ENCODE peak calls at places on chromosomes 11 and 22, in four cellular contexts. One of them, this sample, is unnamed.

GRCh38 chr11:68411501-68411991 is 49.0 kb upstream of the PPP6R3 start:
- DNase-seq in heart right ventricle: no peak
- DNase-seq in effector memory CD4-positive, alpha-beta T cell: no peak
- DNase-seq in neuronal stem cell: no peak
- DNase-seq in this sample: no peak

GRCh38 chr22:27799334-27800249 is 2.0 kb downstream of the MN1 start:
- DNase-seq in heart right ventricle: no peak
- DNase-seq in effector memory CD4-positive, alpha-beta T cell: no peak
- DNase-seq in neuronal stem cell: no peak
- DNase-seq in this sample: peak

GRCh38 chr22:47372111-47372581 is 609.7 kb downstream of the TBC1D22A start:
- DNase-seq in neuronal stem cell: no peak
- DNase-seq in effector memory CD4-positive, alpha-beta T cell: no peak
- DNase-seq in heart right ventricle: no peak
- DNase-seq in this sample: no peak

GRCh38 chr22:32596471-32596870 is 121.9 kb downstream of the FBXO7 start:
- DNase-seq in effector memory CD4-positive, alpha-beta T cell: no peak
- DNase-seq in neuronal stem cell: no peak
- DNase-seq in heart right ventricle: no peak
- DNase-seq in this sample: no peak

GRCh38 chr11:81970886-81971285 is 762.8 kb downstream of the FAM181B start:
- DNase-seq in neuronal stem cell: no peak
- DNase-seq in heart right ventricle: no peak
- DNase-seq in effector memory CD4-positive, alpha-beta T cell: no peak
- DNase-seq in this sample: no peak

GRCh38 chr11:35077709-35078695 is 61.0 kb upstream of the CD44 start:
- DNase-seq in effector memory CD4-positive, alpha-beta T cell: peak
- DNase-seq in neuronal stem cell: no peak
- DNase-seq in heart right ventricle: no peak
- DNase-seq in this sample: no peak

GRCh38 chr11:126959700-126960099 is 40.9 kb downstream of the KIRREL3 start:
- DNase-seq in heart right ventricle: no peak
- DNase-seq in effector memory CD4-positive, alpha-beta T cell: no peak
- DNase-seq in neuronal stem cell: no peak
- DNase-seq in this sample: no peak

GRCh38 chr11:75330279-75330678 is 21.2 kb downstream of the ARRB1 start:
- DNase-seq in effector memory CD4-positive, alpha-beta T cell: no peak
- DNase-seq in heart right ventricle: no peak
- DNase-seq in neuronal stem cell: no peak
- DNase-seq in this sample: no peak

GRCh38 chr11:109547356-109548027 is 125.5 kb downstream of the C11orf87 start:
- DNase-seq in effector memory CD4-positive, alpha-beta T cell: no peak
- DNase-seq in neuronal stem cell: no peak
- DNase-seq in heart right ventricle: no peak
- DNase-seq in this sample: no peak

GRCh38 chr22:44892803-44893730 is 116.7 kb downstream of the PHF21B start:
- DNase-seq in neuronal stem cell: no peak
- DNase-seq in effector memory CD4-positive, alpha-beta T cell: no peak
- DNase-seq in heart right ventricle: no peak
- DNase-seq in this sample: no peak

DNA sequence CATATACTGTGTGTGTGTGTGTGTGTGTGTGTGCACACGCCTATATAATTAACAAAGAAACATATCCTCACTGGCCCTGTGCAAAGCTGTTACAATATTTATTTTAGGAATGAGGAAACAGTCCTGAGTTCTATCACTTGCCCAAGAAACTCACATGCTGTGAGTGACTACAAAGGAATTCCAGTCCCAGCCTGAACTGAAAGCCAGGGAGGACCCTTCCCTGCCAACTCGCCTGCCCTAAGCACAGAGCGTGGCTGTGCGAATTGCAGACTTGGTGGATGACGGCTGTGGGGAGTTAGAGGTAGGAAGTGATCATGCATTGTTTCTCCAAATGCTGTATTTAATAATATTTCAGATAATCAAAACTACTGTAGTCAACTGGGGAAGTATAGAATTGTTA is 26.4 kb upstream of the CD5 start:
- DNase-seq in neuronal stem cell: no peak
- DNase-seq in heart right ventricle: no peak
- DNase-seq in effector memory CD4-positive, alpha-beta T cell: no peak
- DNase-seq in this sample: no peak
- H3K27ac ChIP-seq in neuronal stem cell: no peak
- H3K27ac ChIP-seq in heart right ventricle: no peak
- H3K27ac ChIP-seq in effector memory CD4-positive, alpha-beta T cell: peak
- H3K27ac ChIP-seq in this sample: no peak

DNA sequence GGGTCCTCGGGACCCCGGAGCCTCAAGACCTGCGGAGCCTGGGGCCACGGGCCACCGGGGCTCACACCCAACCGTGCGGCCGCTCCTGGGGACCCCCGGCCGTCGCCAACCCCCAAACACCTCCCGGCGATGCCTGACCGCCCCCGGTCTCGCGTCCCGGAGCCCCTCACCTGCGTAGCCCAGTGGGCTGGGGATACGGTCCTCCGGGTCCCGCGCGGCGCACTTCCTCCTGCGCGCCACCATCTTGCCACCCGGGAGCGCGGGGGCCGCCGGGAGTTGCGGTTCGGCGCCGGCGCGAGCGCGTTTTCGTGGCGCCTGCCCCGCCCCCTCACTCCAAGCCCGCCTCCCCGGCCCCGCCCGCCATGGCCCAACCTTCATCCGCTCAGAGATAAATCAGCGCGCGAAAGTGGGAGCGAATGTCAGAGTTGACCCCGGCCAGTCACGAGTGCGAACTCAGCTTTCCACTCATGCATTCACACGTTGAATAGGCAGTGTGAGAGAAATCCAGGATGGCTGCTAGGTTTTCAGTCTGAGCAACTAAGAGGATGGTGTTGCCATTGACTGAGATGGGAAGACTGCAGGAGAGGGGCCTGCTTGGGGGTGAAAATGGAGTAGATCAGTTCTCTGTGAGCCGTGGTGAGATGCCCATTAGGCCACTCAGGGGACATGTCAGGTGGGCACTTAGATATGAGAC is at the start of gene RRP7A:
- DNase-seq in heart right ventricle: peak
- DNase-seq in neuronal stem cell: peak
- DNase-seq in effector memory CD4-positive, alpha-beta T cell: peak
- DNase-seq in this sample: peak
- H3K27ac ChIP-seq in heart right ventricle: peak
- H3K27ac ChIP-seq in neuronal stem cell: no peak
- H3K27ac ChIP-seq in effector memory CD4-positive, alpha-beta T cell: peak
- H3K27ac ChIP-seq in this sample: peak

DNA sequence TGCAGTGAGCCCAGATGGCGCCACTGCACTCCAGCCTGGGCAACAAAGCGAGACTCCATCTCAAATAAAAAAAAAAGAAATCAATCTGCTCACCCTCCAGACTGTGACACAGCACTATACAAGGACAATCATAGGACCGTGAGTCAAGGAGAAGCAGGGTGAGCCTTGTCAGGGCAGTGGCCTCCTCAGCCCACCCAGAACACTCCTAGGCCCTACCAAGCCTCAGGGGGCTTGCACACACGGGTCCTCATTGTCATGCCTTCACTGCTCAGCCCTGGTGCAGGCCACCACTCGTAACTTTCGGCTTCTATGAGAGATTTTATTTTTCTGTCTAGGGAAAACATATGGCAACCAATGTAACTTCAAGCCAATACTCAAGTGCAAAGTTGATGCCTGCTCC is 35.8 kb downstream of the DGCR2 start:
- DNase-seq in heart right ventricle: no peak
- DNase-seq in effector memory CD4-positive, alpha-beta T cell: no peak
- DNase-seq in neuronal stem cell: no peak
- DNase-seq in this sample: no peak
- H3K27ac ChIP-seq in heart right ventricle: peak
- H3K27ac ChIP-seq in effector memory CD4-positive, alpha-beta T cell: no peak
- H3K27ac ChIP-seq in neuronal stem cell: no peak
- H3K27ac ChIP-seq in this sample: no peak

GRCh38 chr22:19876941-19877625 is 22.4 kb upstream of the GNB1L start:
- DNase-seq in heart right ventricle: no peak
- DNase-seq in effector memory CD4-positive, alpha-beta T cell: no peak
- DNase-seq in neuronal stem cell: no peak
- DNase-seq in this sample: peak
- H3K27ac ChIP-seq in heart right ventricle: no peak
- H3K27ac ChIP-seq in effector memory CD4-positive, alpha-beta T cell: no peak
- H3K27ac ChIP-seq in neuronal stem cell: no peak
- H3K27ac ChIP-seq in this sample: no peak

GRCh38 chr11:111837366-111837891 is 34.0 kb downstream of the ALG9 start:
- DNase-seq in neuronal stem cell: no peak
- DNase-seq in heart right ventricle: no peak
- DNase-seq in effector memory CD4-positive, alpha-beta T cell: no peak
- DNase-seq in this sample: no peak

GRCh38 chr11:111836162-111836561 is 35.2 kb downstream of the ALG9 start:
- DNase-seq in neuronal stem cell: no peak
- DNase-seq in heart right ventricle: no peak
- DNase-seq in effector memory CD4-positive, alpha-beta T cell: no peak
- DNase-seq in this sample: no peak

GRCh38 chr11:111836766-111837165 is 34.6 kb downstream of the ALG9 start:
- DNase-seq in heart right ventricle: no peak
- DNase-seq in neuronal stem cell: no peak
- DNase-seq in effector memory CD4-positive, alpha-beta T cell: no peak
- DNase-seq in this sample: no peak

GRCh38 chr11:111834432-111835163 is 36.8 kb downstream of the ALG9 start:
- DNase-seq in heart right ventricle: no peak
- DNase-seq in neuronal stem cell: no peak
- DNase-seq in effector memory CD4-positive, alpha-beta T cell: no peak
- DNase-seq in this sample: no peak

DNA sequence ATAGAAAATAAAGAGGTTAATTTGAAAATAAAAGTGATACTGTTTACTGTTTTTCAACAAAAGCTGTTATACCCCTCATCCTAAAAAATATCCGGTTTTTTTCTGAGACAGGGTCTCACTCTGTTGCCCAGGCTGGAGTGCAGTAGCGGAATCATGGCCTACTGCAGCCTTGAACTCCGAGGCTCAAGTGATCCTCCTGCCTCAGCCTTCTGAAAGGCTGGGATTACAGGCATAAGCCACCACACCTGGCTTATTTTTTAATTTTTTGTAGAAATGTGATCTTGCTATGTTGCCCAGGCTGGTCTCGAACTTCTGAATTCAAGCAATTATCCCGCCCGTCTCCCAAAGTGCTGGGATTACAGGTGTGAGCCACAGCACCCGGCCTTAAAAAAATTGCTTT is 35.7 kb downstream of the ALG9 start:
- DNase-seq in heart right ventricle: no peak
- DNase-seq in effector memory CD4-positive, alpha-beta T cell: no peak
- DNase-seq in neuronal stem cell: no peak
- DNase-seq in this sample: no peak
- H3K27ac ChIP-seq in heart right ventricle: no peak
- H3K27ac ChIP-seq in effector memory CD4-positive, alpha-beta T cell: no peak
- H3K27ac ChIP-seq in neuronal stem cell: no peak
- H3K27ac ChIP-seq in this sample: no peak